ENCODE peak calls at places on chromosomes 7 and 10, in five cellular contexts. P is neural progenitor cell, D is IMR-90, J is adrenal gland, R is fibroblast of lung. I is an unnamed sample.

GRCh38 chr7:73986158-73986631 is 41.8 kb upstream of the ELN start:
- DNase-seq in D (no peak), J (no peak), R (peak; percentile 22), P (peak; percentile 21), I (no peak)

GRCh38 chr10:5603091-5603847 is 63.1 kb downstream of the ASB13 start:
- DNase-seq in R (no peak), J (no peak), P (no peak), D (no peak), I (no peak)

GRCh38 chr7:44289341-44290249 is 35.8 kb downstream of the CAMK2B start:
- DNase-seq in P (no peak), D (no peak), R (no peak), J (peak; percentile 20), I (no peak)

GRCh38 chr7:47215049-47215448 is 366.9 kb downstream of the TNS3 start:
- DNase-seq in J (no peak), R (no peak), P (no peak), D (no peak), I (no peak)

GRCh38 chr10:19098803-19099202 is 50.2 kb downstream of the MALRD1 start:
- DNase-seq in J (no peak), D (no peak), P (no peak), R (no peak), I (no peak)

GRCh38 chr7:2018786-2019692 is 213.7 kb downstream of the MAD1L1 start:
- DNase-seq in P (no peak), J (peak; percentile 75), D (peak; percentile 82), R (peak; percentile 81), I (peak; percentile 38)

GRCh38 chr10:127977368-127978009 is 70.6 kb downstream of the PTPRE start:
- DNase-seq in P (no peak), J (peak; percentile 93), D (peak; percentile 44), R (peak; percentile 80), I (no peak)

GRCh38 chr10:28778524-28778923 is 101.2 kb downstream of the BAMBI start:
- DNase-seq in R (no peak), D (peak; percentile 13), J (no peak), P (no peak), I (peak; percentile 36)

GRCh38 chr7:137169282-137169698 is 174.2 kb downstream of the PTN start:
- DNase-seq in P (peak; percentile 82), R (peak; percentile 86), D (peak; percentile 85), J (peak; percentile 67), I (peak; percentile 2)

GRCh38 chr7:140889645-140890044 is 35.1 kb downstream of the BRAF start:
- DNase-seq in J (no peak), D (no peak), R (no peak), P (no peak), I (no peak)
- H3K4me1 ChIP-seq in J (no peaks in the 10 kb centered on the region), D (peaks cover 7% of the 10 kb centered on the region), R (no peaks in the 10 kb centered on the region), P (no peaks in the 10 kb centered on the region), I (no peaks in the 10 kb centered on the region)

GRCh38 chr7:111498608-111499007 is 63.7 kb downstream of the IMMP2L start:
- DNase-seq in D (no peak), J (no peak), P (no peak), R (no peak), I (no peak)

GRCh38 chr7:111495173-111495572 is 67.1 kb downstream of the IMMP2L start:
- DNase-seq in P (no peak), D (no peak), R (no peak), J (no peak), I (no peak)

DNA sequence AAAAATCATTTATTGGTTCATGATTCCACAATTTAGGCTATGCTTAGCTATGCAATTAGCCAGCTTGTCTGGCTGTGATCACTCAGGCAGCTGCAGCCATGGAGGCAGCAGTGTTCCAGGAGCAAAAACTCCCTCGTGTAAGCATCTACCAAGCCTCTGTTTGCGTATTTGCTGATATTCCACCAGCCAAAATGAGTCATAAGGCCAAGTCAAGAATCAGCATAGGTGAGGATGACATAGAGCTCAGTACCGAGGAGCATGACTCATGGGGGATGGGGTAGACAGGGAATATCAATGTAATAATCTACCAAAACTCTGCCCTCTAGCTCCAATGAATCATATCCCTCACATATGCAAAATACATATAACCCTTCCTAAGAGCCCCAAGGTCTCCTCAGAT is 63.3 kb downstream of the IMMP2L start:
- DNase-seq in R (peak; percentile 85), J (no peak), P (no peak), D (peak; percentile 83), I (peak; percentile 99)
- TF ChIP-seq CTCF in R (no peak), J (no peak), P (no peak), D (no peak), I (peak; percentile 50)

DNA sequence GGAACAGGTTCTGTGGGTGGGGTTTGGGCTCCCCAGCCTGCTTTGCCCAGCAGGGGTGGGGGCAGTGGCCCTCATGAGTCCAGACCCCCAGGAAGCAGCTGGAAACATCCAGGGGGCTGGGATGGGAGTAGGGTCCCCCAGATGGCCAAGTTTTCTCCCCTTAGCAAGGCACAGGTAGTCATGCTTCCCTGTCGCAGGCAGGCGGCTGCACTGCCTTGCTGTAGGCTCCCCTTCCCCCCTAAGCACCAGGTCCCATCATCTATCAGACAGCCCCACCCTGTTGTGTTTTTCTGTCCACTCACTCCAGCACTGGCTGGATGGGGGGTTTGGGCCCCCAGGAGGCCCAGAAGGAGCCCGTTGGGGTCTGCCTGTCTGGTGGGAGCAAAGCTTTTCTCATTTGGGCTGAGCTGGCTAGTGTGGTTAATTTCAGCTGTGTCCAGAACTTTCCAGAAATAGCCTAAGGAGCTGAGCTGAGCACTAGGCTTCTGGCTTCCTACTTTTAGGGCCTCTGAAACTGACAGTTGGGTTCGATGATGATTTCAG is 7.9 kb downstream of the BRI3 start:
- DNase-seq in P (no peak), R (no peak), D (no peak), J (no peak), I (no peak)
- H3K4me1 ChIP-seq in P (no peaks in the 10 kb centered on the region), R (peaks cover 18% of the 10 kb centered on the region), D (peaks cover 25% of the 10 kb centered on the region), J (peaks cover 32% of the 10 kb centered on the region), I (peaks cover 21% of the 10 kb centered on the region)

DNA sequence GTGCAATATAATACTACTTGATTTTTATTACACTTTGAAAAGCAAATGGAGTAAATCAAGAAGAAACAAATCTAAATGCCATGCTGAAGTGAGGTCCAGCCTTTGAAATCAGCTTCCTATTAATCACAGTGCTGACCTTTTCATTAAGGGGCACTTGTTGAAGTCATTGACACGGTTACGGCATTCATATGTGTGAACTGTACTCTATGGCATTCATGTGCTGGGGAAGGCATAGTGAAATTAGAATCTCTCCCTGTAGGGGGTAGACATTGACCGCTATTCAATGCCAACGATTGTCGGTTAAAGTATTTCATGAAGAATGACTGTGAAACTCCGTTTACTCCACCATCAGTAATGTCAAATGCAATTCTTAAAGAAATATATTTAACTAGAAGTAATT is 296.1 kb upstream of the SEMA3A start:
- DNase-seq in D (no peak), R (no peak), P (no peak), J (no peak), I (no peak)
- TF ChIP-seq CTCF in D (no peak), R (no peak), P (no peak), J (no peak), I (no peak)

GRCh38 chr10:91610444-91610843 is 22.4 kb downstream of the PPP1R3C start:
- DNase-seq in P (no peak), D (peak; percentile 47), R (no peak), J (no peak), I (no peak)
- H3K4me1 ChIP-seq in P (peaks cover 5% of the 10 kb centered on the region), D (peaks cover 28% of the 10 kb centered on the region), R (peaks cover 33% of the 10 kb centered on the region), J (peaks cover 20% of the 10 kb centered on the region), I (peaks cover 28% of the 10 kb centered on the region)

I was measured in foreskin keratinocyte.